ENCODE peak calls at places on chromosomes 13 and 19, in four cellular contexts. R, P, Z and K are unnamed samples.

GRCh38 chr13:112343591-112343990 is 32.6 kb upstream of the SPACA7 start:
- DNase-seq in R (no peak), P (no peak), Z (no peak), K (no peak)

GRCh38 chr19:37867831-37868230 is 38.6 kb downstream of the WDR87 start:
- DNase-seq in R (no peak), P (peak), Z (peak), K (peak)

GRCh38 chr13:52906122-52906903 is 57.9 kb upstream of the PCDH8 start:
- DNase-seq in R (no peak), P (no peak), Z (no peak), K (no peak)

GRCh38 chr13:32253911-32254399 is 61.2 kb downstream of the ZAR1L start:
- DNase-seq in R (no peak), P (no peak), Z (no peak), K (no peak)

GRCh38 chr13:40494932-40495619 is 171.4 kb downstream of the FOXO1 start:
- DNase-seq in R (no peak), P (no peak), Z (no peak), K (no peak)

GRCh38 chr19:3336680-3337523 is 29.5 kb upstream of the NFIC start:
- DNase-seq in R (no peak), P (peak), Z (peak), K (peak)

GRCh38 chr19:2391118-2391725 is 31.2 kb downstream of the TMPRSS9 start:
- DNase-seq in R (peak), P (peak), Z (peak), K (peak)

GRCh38 chr13:25300861-25301346 is 521 bp upstream of the NUP58 start:
- DNase-seq in R (no peak), P (peak), Z (no peak), K (no peak)

GRCh38 chr13:21344662-21345176 is 114.4 kb downstream of the ZDHHC20 start:
- DNase-seq in R (no peak), P (no peak), Z (no peak), K (no peak)

GRCh38 chr19:35249146-35249847 is 495 bp downstream of the LSR start:
- DNase-seq in R (no peak), P (no peak), Z (no peak), K (no peak)

GRCh38 chr19:12098040-12098439 is 33.5 kb downstream of the ZNF844 start:
- DNase-seq in R (no peak), P (no peak), Z (no peak), K (no peak)

GRCh38 chr19:45141203-45141900 is 19.4 kb downstream of the NKPD1 start:
- DNase-seq in R (no peak), P (no peak), Z (no peak), K (no peak)

GRCh38 chr13:48844676-48845075 is 131.0 kb upstream of the FNDC3A start:
- DNase-seq in R (no peak), P (no peak), Z (no peak), K (no peak)

GRCh38 chr13:79503069-79503468 is 22.1 kb downstream of the NDFIP2 start:
- DNase-seq in R (no peak), P (no peak), Z (no peak), K (no peak)

GRCh38 chr19:46015961-46016425 is 6.9 kb downstream of the PGLYRP1 start:
- DNase-seq in R (no peak), P (no peak), Z (no peak), K (peak)

GRCh38 chr13:28239374-28239773 is 101.0 kb downstream of the PAN3 start:
- DNase-seq in R (no peak), P (peak), Z (peak), K (no peak)

GRCh38 chr19:19276851-19277250 is 3.8 kb upstream of the TM6SF2 start:
- DNase-seq in R (no peak), P (no peak), Z (peak), K (no peak)

GRCh38 chr13:98327326-98328314 is 150.6 kb upstream of the RNF113B start:
- DNase-seq in R (peak), P (peak), Z (peak), K (no peak)

GRCh38 chr19:55590621-55591020 is 8.7 kb downstream of the FIZ1 start:
- DNase-seq in R (no peak), P (peak), Z (no peak), K (peak)

GRCh38 chr13:75486146-75486545 is 4.2 kb upstream of the TBC1D4 start:
- DNase-seq in R (no peak), P (no peak), Z (no peak), K (no peak)

GRCh38 chr19:41746593-41747227 is 8.6 kb upstream of the CEACAM6 start:
- DNase-seq in R (peak), P (peak), Z (peak), K (peak)

GRCh38 chr13:52711277-52711676 is 28.3 kb downstream of the CNMD start:
- DNase-seq in R (no peak), P (no peak), Z (no peak), K (no peak)

GRCh38 chr19:33279430-33280350 is 22.6 kb downstream of the CEBPA start:
- DNase-seq in R (no peak), P (no peak), Z (no peak), K (no peak)

GRCh38 chr19:36528921-36529518 is 949 bp upstream of the ZNF260 start:
- DNase-seq in R (no peak), P (no peak), Z (no peak), K (no peak)

GRCh38 chr13:110680852-110681251 is 25.1 kb downstream of the CARS2 start:
- DNase-seq in R (no peak), P (no peak), Z (peak), K (peak)

GRCh38 chr13:60148918-60149317 is 14.8 kb downstream of the DIAPH3 start:
- DNase-seq in R (no peak), P (no peak), Z (no peak), K (no peak)

GRCh38 chr19:16185925-16186234 is 670 bp downstream of the FAM32A start:
- DNase-seq in R (no peak), P (no peak), Z (peak), K (peak)

GRCh38 chr13:99361197-99361596 is 54.0 kb upstream of the GPR183 start:
- DNase-seq in R (no peak), P (no peak), Z (no peak), K (no peak)

GRCh38 chr13:33251131-33251629 is 34.4 kb downstream of the STARD13 start:
- DNase-seq in R (peak), P (peak), Z (peak), K (peak)

GRCh38 chr13:38687246-38688229 is 661 bp downstream of the FREM2 start:
- DNase-seq in R (no peak), P (peak), Z (peak), K (peak)

GRCh38 chr13:45180713-45181601 is 19.9 kb downstream of the KCTD4 start:
- DNase-seq in R (no peak), P (no peak), Z (peak), K (no peak)

GRCh38 chr19:29492761-29493160 is 33.0 kb upstream of the VSTM2B start:
- DNase-seq in R (no peak), P (no peak), Z (no peak), K (no peak)
- H3K4me3 ChIP-seq in R (no peak), P (no peak), Z (no peak), K (peak)

GRCh38 chr19:5271145-5271544 is 69.5 kb downstream of the PTPRS start:
- DNase-seq in R (no peak), P (no peak), Z (peak), K (no peak)
- TF ChIP-seq CTCF in R (no peak), P (peak), Z (peak), K (no peak)

GRCh38 chr13:109297628-109298027 is 488.8 kb downstream of the IRS2 start:
- DNase-seq in R (peak), P (peak), Z (peak), K (peak)
- H3K4me3 ChIP-seq in R (no peak), P (no peak), Z (no peak), K (no peak)

DNA sequence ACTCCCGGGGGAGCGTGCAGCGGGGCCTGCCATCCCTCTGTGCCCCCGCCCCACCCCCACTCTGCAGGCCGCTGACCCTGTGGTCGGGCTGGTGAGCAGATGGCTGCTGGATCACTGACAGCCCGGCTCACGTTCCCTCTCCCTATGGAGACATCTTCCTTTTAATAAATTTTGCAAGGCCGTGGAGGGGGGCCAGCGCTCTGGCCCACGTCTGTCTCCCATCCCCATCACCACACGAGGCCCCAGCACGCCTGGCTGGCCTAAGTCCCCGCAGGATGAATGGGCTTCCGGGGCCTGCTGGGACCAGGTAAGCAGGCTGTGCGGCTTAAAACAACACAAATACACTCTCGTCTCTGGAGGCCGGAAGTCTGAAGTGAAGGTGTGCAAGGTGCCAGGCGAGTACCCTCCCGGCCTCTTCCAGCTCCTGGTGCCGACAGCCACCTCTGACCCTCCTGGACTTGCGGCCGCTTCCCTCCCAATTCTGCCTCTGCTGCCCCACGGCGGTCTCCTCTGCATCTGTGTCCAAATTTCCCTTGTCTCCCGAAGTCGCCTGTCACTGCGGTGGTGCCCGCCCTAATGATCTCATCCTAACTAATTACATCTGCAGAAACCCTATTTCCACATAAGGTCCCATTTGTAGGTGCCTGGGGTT is 8.3 kb upstream of the PTBP1 start:
- DNase-seq in R (no peak), P (no peak), Z (no peak), K (peak)
- TF ChIP-seq CTCF in R (no peak), P (no peak), Z (no peak), K (no peak)

GRCh38 chr19:1039646-1040475 is at the start of gene ABCA7:
- DNase-seq in R (peak), P (peak), Z (peak), K (peak)
- H3K4me3 ChIP-seq in R (peak), P (peak), Z (peak), K (peak)

GRCh38 chr19:43625918-43626579 is 6.6 kb upstream of the ZNF428 start:
- DNase-seq in R (no peak), P (peak), Z (peak), K (peak)
- TF ChIP-seq CTCF in R (no peak), P (peak), Z (peak), K (no peak)

DNA sequence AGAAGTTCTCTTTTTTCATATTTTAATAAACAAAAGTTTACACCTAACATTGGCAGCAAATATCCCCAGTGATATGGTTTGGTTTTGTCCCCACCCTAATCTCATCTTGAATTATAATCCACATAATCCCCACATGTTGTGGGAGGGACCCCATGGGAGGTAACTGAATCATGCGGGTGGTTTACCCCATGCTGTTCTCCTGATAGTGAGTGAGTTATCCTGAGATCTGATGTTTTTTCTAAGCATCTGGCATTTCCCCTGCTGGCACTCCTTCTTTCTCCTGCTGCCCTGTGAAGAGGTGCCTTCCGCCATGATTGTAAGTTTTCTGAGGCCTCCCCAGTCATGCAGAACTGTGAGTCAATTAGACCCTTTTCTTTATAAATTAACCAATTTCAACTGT is 214.7 kb downstream of the SLITRK1 start:
- DNase-seq in R (no peak), P (no peak), Z (no peak), K (no peak)
- H3K4me3 ChIP-seq in R (no peak), P (no peak), Z (no peak), K (no peak)

DNA sequence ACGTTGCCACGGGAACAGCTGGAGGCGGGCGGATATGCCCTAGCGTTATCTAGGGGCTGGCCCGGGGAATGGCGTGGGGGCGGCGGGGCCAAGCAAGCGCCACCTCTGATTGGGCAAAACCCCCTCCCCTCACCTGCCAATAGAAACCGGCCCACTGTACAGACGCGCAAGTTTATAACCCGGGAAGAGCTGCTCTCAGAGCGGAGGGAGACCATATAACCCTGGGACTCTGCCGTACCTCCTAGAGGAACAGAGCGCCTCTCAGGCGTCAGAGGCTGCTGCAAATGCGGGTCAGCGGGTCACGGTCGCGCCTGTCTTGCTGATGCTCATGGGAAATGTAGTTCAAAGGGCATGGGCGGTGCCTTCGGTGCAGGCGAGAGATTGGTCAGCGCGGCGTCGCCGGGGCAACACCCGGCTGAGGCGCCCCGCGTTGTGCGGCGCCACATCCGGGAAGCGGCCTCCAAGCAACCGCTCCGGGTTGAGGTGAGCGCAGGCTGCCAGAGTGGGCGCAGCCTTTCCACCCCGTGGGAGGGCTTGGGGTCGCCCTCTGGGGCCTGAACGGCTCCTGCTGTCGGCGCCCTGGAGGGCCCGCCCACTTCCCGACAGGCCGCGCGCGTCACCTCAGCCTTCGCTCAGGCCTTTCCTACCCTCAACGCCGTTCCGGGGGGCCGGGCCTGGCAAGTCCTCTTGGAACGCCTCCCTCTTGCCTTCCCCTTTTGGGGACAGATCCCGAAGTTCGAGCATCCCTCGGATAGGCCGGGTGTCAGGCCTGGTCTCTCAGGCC is at the start of gene ZNF446:
- DNase-seq in R (peak), P (peak), Z (peak), K (peak)
- TF ChIP-seq CTCF in R (no peak), P (no peak), Z (no peak), K (no peak)